ENCODE peak calls at places on chromosomes 2 and 18, in four cellular contexts. One of them, this sample, is unnamed. For H3K4me1, the result is how much of the 10 kb centered on the place peaks cover.

GRCh38 chr2:118710481-118710880 is 137.0 kb downstream of the EN1 start:
- DNase-seq in stomach: no peak
- DNase-seq in tibial nerve: no peak
- DNase-seq in HepG2: no peak
- DNase-seq in this sample: no peak

GRCh38 chr2:38315707-38316333 is 61.3 kb downstream of the ATL2 start:
- DNase-seq in stomach: no peak
- DNase-seq in tibial nerve: no peak
- DNase-seq in HepG2: peak
- DNase-seq in this sample: no peak

GRCh38 chr2:200708951-200709350 is 102.8 kb upstream of the BZW1 start:
- DNase-seq in stomach: no peak
- DNase-seq in tibial nerve: no peak
- DNase-seq in HepG2: no peak
- DNase-seq in this sample: no peak

GRCh38 chr2:156399950-156400703 is 36.1 kb upstream of the GPD2 start:
- DNase-seq in stomach: peak
- DNase-seq in tibial nerve: peak
- DNase-seq in HepG2: peak
- DNase-seq in this sample: peak

GRCh38 chr2:54076577-54076976 is 38.8 kb upstream of the ACYP2 start:
- DNase-seq in stomach: no peak
- DNase-seq in tibial nerve: no peak
- DNase-seq in HepG2: no peak
- DNase-seq in this sample: no peak

GRCh38 chr2:204108301-204108700 is 171.7 kb downstream of the ICOS start:
- DNase-seq in stomach: no peak
- DNase-seq in tibial nerve: no peak
- DNase-seq in HepG2: peak
- DNase-seq in this sample: no peak

GRCh38 chr2:43067254-43068052 is 159.0 kb downstream of the ZFP36L2 start:
- DNase-seq in stomach: peak
- DNase-seq in tibial nerve: no peak
- DNase-seq in HepG2: no peak
- DNase-seq in this sample: peak

GRCh38 chr18:63148449-63149199 is 170.9 kb downstream of the BCL2 start:
- DNase-seq in stomach: no peak
- DNase-seq in tibial nerve: no peak
- DNase-seq in HepG2: no peak
- DNase-seq in this sample: peak

GRCh38 chr2:38180754-38181153 is 104.8 kb upstream of the CYP1B1 start:
- DNase-seq in stomach: no peak
- DNase-seq in tibial nerve: no peak
- DNase-seq in HepG2: no peak
- DNase-seq in this sample: no peak

GRCh38 chr18:60413944-60414547 is 41.5 kb upstream of the MC4R start:
- DNase-seq in stomach: no peak
- DNase-seq in tibial nerve: no peak
- DNase-seq in HepG2: peak
- DNase-seq in this sample: no peak

GRCh38 chr2:30235859-30236535 is 4.7 kb downstream of the LBH start:
- DNase-seq in stomach: peak
- DNase-seq in tibial nerve: no peak
- DNase-seq in HepG2: no peak
- DNase-seq in this sample: no peak

GRCh38 chr2:227406177-227407031 is 18.7 kb upstream of the SCYGR1 start:
- DNase-seq in stomach: peak
- DNase-seq in tibial nerve: no peak
- DNase-seq in HepG2: peak
- DNase-seq in this sample: peak

GRCh38 chr2:102486941-102487702 is 14.1 kb downstream of the SLC9A4 start:
- DNase-seq in stomach: no peak
- DNase-seq in tibial nerve: no peak
- DNase-seq in HepG2: no peak
- DNase-seq in this sample: no peak

GRCh38 chr18:22848618-22849017 is 84.5 kb upstream of the RBBP8 start:
- DNase-seq in stomach: no peak
- DNase-seq in tibial nerve: no peak
- DNase-seq in HepG2: no peak
- DNase-seq in this sample: no peak

GRCh38 chr2:225670111-225670974 is 270.8 kb downstream of the NYAP2 start:
- DNase-seq in stomach: no peak
- DNase-seq in tibial nerve: no peak
- DNase-seq in HepG2: peak
- DNase-seq in this sample: no peak

GRCh38 chr2:240403358-240404104 is 31.9 kb upstream of the GPC1 start:
- DNase-seq in stomach: peak
- DNase-seq in tibial nerve: peak
- DNase-seq in HepG2: no peak
- DNase-seq in this sample: peak

GRCh38 chr18:55588001-55588875 is at the start of gene TCF4:
- DNase-seq in stomach: peak
- DNase-seq in tibial nerve: peak
- DNase-seq in HepG2: no peak
- DNase-seq in this sample: peak

GRCh38 chr18:42893991-42894390 is 221.5 kb downstream of the RIT2 start:
- DNase-seq in stomach: no peak
- DNase-seq in tibial nerve: no peak
- DNase-seq in HepG2: no peak
- DNase-seq in this sample: no peak

GRCh38 chr2:143229411-143229810 is 100.2 kb downstream of the ARHGAP15 start:
- DNase-seq in stomach: no peak
- DNase-seq in tibial nerve: no peak
- DNase-seq in HepG2: no peak
- DNase-seq in this sample: no peak

GRCh38 chr2:241194811-241195210 is 6.3 kb downstream of the ANO7 start:
- DNase-seq in stomach: no peak
- DNase-seq in tibial nerve: no peak
- DNase-seq in HepG2: no peak
- DNase-seq in this sample: no peak

GRCh38 chr2:46875226-46875899 is 40.2 kb downstream of the MCFD2 start:
- DNase-seq in stomach: no peak
- DNase-seq in tibial nerve: no peak
- DNase-seq in HepG2: no peak
- DNase-seq in this sample: no peak

GRCh38 chr2:38375711-38376345 is 1.2 kb downstream of the ATL2 start:
- DNase-seq in stomach: no peak
- DNase-seq in tibial nerve: no peak
- DNase-seq in HepG2: no peak
- DNase-seq in this sample: peak

GRCh38 chr2:33013684-33014110 is 66.9 kb downstream of the LTBP1 start:
- DNase-seq in stomach: no peak
- DNase-seq in tibial nerve: no peak
- DNase-seq in HepG2: no peak
- DNase-seq in this sample: no peak

DNA sequence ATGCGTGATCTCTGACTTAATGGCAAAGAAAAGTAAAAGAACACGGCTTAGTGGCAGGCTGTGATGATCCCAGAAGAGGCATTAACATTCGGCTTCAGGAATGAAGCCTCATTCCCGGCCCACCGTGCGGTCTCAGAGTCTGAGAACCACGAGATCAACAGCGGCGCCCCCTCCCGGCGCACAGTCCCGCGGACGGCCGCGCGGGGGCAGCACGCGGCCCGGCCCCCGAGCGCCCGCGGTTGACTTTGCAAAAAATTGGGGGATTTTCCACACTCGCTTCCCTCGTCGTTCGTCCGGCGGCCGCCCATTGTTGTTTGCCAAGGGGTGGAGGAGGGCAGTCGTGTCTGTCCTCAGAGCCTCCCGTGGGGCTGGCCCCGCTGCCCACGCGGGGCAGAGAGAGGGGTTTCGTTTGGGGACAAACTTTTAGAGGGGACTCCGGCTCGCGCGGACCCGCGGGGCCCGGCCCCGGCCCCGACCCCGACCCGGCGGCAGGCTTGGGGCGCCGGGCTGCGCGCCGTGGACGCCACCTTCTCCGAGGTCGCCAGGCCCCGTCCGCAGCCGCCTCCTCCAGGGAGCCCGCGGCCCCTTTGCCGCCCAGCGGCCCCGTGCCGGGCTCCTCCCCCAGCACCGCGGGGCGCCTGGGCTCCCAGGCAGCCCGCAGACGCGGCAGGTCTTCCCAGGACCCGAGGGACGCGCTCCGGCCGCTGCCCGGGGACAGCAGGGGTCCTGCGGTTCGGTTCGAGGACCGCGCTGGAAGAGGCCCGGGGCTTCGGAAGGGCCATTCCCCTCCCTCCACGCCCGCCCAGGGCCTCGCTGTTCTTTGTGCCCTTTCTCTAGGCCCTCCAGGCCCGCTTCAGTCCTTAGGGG is 3.3 kb upstream of the HS6ST1 start:
- DNase-seq in stomach: peak
- DNase-seq in tibial nerve: peak
- DNase-seq in HepG2: peak
- DNase-seq in this sample: peak
- TF ChIP-seq POLR2A in stomach: no peak
- TF ChIP-seq POLR2A in tibial nerve: no peak
- TF ChIP-seq POLR2A in HepG2: peak
- TF ChIP-seq POLR2A in this sample: no peak

GRCh38 chr2:112879491-112880041 is 31.4 kb upstream of the IL37 start:
- DNase-seq in stomach: no peak
- DNase-seq in tibial nerve: no peak
- DNase-seq in HepG2: no peak
- DNase-seq in this sample: no peak

GRCh38 chr2:112880081-112880531 is 30.9 kb upstream of the IL37 start:
- DNase-seq in stomach: no peak
- DNase-seq in tibial nerve: no peak
- DNase-seq in HepG2: no peak
- DNase-seq in this sample: no peak

GRCh38 chr2:112880696-112881095 is 30.3 kb upstream of the IL37 start:
- DNase-seq in stomach: no peak
- DNase-seq in tibial nerve: no peak
- DNase-seq in HepG2: no peak
- DNase-seq in this sample: no peak

GRCh38 chr2:112883669-112884068 is 27.3 kb upstream of the IL37 start:
- DNase-seq in stomach: no peak
- DNase-seq in tibial nerve: no peak
- DNase-seq in HepG2: no peak
- DNase-seq in this sample: no peak

GRCh38 chr2:112881217-112882000 is 29.6 kb upstream of the IL37 start:
- DNase-seq in stomach: no peak
- DNase-seq in tibial nerve: no peak
- DNase-seq in HepG2: peak
- DNase-seq in this sample: no peak
- H3K4me1 ChIP-seq in stomach: under half
- H3K4me1 ChIP-seq in tibial nerve: under half
- H3K4me1 ChIP-seq in HepG2: under half
- H3K4me1 ChIP-seq in this sample: under half

GRCh38 chr18:3117493-3118192 is 102.1 kb downstream of the MYOM1 start:
- DNase-seq in stomach: no peak
- DNase-seq in tibial nerve: no peak
- DNase-seq in HepG2: peak
- DNase-seq in this sample: no peak

GRCh38 chr18:3120356-3120755 is 99.4 kb downstream of the MYOM1 start:
- DNase-seq in stomach: no peak
- DNase-seq in tibial nerve: no peak
- DNase-seq in HepG2: peak
- DNase-seq in this sample: no peak

GRCh38 chr18:3118195-3119010 is 101.4 kb downstream of the MYOM1 start:
- DNase-seq in stomach: no peak
- DNase-seq in tibial nerve: no peak
- DNase-seq in HepG2: peak
- DNase-seq in this sample: no peak

GRCh38 chr18:3121256-3121655 is 98.5 kb downstream of the MYOM1 start:
- DNase-seq in stomach: no peak
- DNase-seq in tibial nerve: no peak
- DNase-seq in HepG2: no peak
- DNase-seq in this sample: no peak

DNA sequence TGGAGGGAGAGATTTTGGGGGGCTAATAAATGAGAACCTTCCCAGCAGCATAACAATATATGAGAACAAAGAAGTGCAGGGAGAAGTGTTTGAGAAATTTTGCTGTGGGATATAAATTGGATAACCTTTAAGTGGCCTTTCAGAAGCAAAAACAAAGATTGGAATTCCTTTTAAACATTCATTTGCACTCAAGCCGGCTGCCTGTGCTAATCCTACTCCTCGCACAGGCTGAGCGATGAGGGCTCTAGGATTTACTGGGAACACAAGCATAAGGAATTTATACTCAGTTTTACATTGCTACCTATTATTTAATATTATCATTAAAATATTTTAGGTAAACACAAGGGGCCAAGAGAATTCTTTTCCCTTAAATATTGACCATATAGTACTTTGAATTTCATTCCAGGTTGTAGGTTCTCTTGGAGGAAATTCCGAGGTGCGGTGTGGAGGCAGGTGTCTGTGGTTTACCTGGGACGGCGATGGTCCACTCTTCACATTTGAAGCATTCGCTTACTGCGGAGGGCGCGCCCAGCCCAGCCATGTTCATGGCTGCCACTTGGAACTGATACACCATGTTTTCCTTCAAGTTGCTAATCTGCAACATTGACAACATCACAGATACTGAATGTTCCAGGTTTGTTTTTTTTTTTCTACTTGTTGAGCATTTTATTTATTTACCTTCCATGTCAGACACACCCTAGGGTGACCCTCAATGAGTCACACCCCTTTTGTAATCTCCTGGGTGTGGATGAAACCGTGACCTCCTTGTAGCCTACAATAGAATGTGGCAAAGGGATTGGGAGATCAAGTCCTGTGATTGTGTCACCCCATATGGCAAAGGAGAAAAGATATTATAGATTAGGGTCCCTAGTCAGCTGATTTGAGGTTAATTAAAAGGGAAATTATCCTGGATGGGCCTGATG is 100.1 kb downstream of the MYOM1 start:
- DNase-seq in stomach: no peak
- DNase-seq in tibial nerve: no peak
- DNase-seq in HepG2: peak
- DNase-seq in this sample: no peak
- TF ChIP-seq EP300 in stomach: no peak
- TF ChIP-seq EP300 in tibial nerve: no peak
- TF ChIP-seq EP300 in HepG2: no peak
- TF ChIP-seq EP300 in this sample: no peak

GRCh38 chr2:218298314-218298875 is 6.1 kb upstream of the TMBIM1 start:
- DNase-seq in stomach: no peak
- DNase-seq in tibial nerve: no peak
- DNase-seq in HepG2: no peak
- DNase-seq in this sample: no peak
- TF ChIP-seq POLR2A in stomach: no peak
- TF ChIP-seq POLR2A in tibial nerve: no peak
- TF ChIP-seq POLR2A in HepG2: no peak
- TF ChIP-seq POLR2A in this sample: no peak

This sample was measured in ovary.